ENCODE peak calls at places on chromosomes 5 and 9, in eight cellular contexts. One of them, this sample, is unnamed.

GRCh38 chr5:2700876-2701275 is 50.6 kb downstream of the IRX2 start:
- DNase-seq in CD8-positive, alpha-beta T cell: no peak
- DNase-seq in mesenteric fat pad: no peak
- DNase-seq in aorta: no peak
- DNase-seq in stimulated activated CD8-positive, alpha-beta memory T cell treated with anti-CD3 and anti-CD28 coated beads, Interleukin-12 subunit alpha, Interleukin-12 subunit beta, amount 100 ng/mL, for 1 hour: no peak
- DNase-seq in GM12865: no peak
- DNase-seq in substantia nigra: no peak
- DNase-seq in H4: no peak
- DNase-seq in this sample: no peak

GRCh38 chr5:134070979-134071849 is 43.3 kb upstream of the TCF7 start:
- DNase-seq in stimulated activated CD8-positive, alpha-beta memory T cell treated with anti-CD3 and anti-CD28 coated beads, Interleukin-12 subunit alpha, Interleukin-12 subunit beta, amount 100 ng/mL, for 1 hour: no peak
- DNase-seq in aorta: peak
- DNase-seq in substantia nigra: no peak
- DNase-seq in H4: no peak
- DNase-seq in CD8-positive, alpha-beta T cell: no peak
- DNase-seq in GM12865: peak
- DNase-seq in mesenteric fat pad: no peak
- DNase-seq in this sample: peak

GRCh38 chr5:56910123-56910951 is 941 bp downstream of the SETD9 start:
- DNase-seq in CD8-positive, alpha-beta T cell: no peak
- DNase-seq in aorta: peak
- DNase-seq in mesenteric fat pad: no peak
- DNase-seq in H4: no peak
- DNase-seq in GM12865: peak
- DNase-seq in substantia nigra: no peak
- DNase-seq in stimulated activated CD8-positive, alpha-beta memory T cell treated with anti-CD3 and anti-CD28 coated beads, Interleukin-12 subunit alpha, Interleukin-12 subunit beta, amount 100 ng/mL, for 1 hour: peak
- DNase-seq in this sample: no peak

GRCh38 chr5:66710557-66710956 is 114.4 kb downstream of the MAST4 start:
- DNase-seq in substantia nigra: no peak
- DNase-seq in CD8-positive, alpha-beta T cell: no peak
- DNase-seq in mesenteric fat pad: no peak
- DNase-seq in GM12865: no peak
- DNase-seq in aorta: no peak
- DNase-seq in H4: no peak
- DNase-seq in stimulated activated CD8-positive, alpha-beta memory T cell treated with anti-CD3 and anti-CD28 coated beads, Interleukin-12 subunit alpha, Interleukin-12 subunit beta, amount 100 ng/mL, for 1 hour: no peak
- DNase-seq in this sample: peak

GRCh38 chr5:56091664-56092063 is 96.9 kb upstream of the IL6ST start:
- DNase-seq in aorta: no peak
- DNase-seq in H4: no peak
- DNase-seq in stimulated activated CD8-positive, alpha-beta memory T cell treated with anti-CD3 and anti-CD28 coated beads, Interleukin-12 subunit alpha, Interleukin-12 subunit beta, amount 100 ng/mL, for 1 hour: no peak
- DNase-seq in substantia nigra: no peak
- DNase-seq in mesenteric fat pad: no peak
- DNase-seq in CD8-positive, alpha-beta T cell: no peak
- DNase-seq in GM12865: no peak
- DNase-seq in this sample: no peak

GRCh38 chr5:150208187-150209015 is 18.5 kb downstream of the SLC6A7 start:
- DNase-seq in substantia nigra: no peak
- DNase-seq in H4: no peak
- DNase-seq in mesenteric fat pad: no peak
- DNase-seq in CD8-positive, alpha-beta T cell: no peak
- DNase-seq in GM12865: no peak
- DNase-seq in aorta: no peak
- DNase-seq in stimulated activated CD8-positive, alpha-beta memory T cell treated with anti-CD3 and anti-CD28 coated beads, Interleukin-12 subunit alpha, Interleukin-12 subunit beta, amount 100 ng/mL, for 1 hour: no peak
- DNase-seq in this sample: peak

GRCh38 chr9:95505676-95506437 is 10.9 kb downstream of the PTCH1 start:
- DNase-seq in CD8-positive, alpha-beta T cell: no peak
- DNase-seq in mesenteric fat pad: no peak
- DNase-seq in aorta: peak
- DNase-seq in stimulated activated CD8-positive, alpha-beta memory T cell treated with anti-CD3 and anti-CD28 coated beads, Interleukin-12 subunit alpha, Interleukin-12 subunit beta, amount 100 ng/mL, for 1 hour: no peak
- DNase-seq in GM12865: peak
- DNase-seq in substantia nigra: no peak
- DNase-seq in H4: peak
- DNase-seq in this sample: peak

GRCh38 chr9:89375181-89375760 is 57.0 kb downstream of the SECISBP2 start:
- DNase-seq in H4: no peak
- DNase-seq in GM12865: peak
- DNase-seq in CD8-positive, alpha-beta T cell: no peak
- DNase-seq in stimulated activated CD8-positive, alpha-beta memory T cell treated with anti-CD3 and anti-CD28 coated beads, Interleukin-12 subunit alpha, Interleukin-12 subunit beta, amount 100 ng/mL, for 1 hour: no peak
- DNase-seq in substantia nigra: no peak
- DNase-seq in aorta: no peak
- DNase-seq in mesenteric fat pad: no peak
- DNase-seq in this sample: no peak

GRCh38 chr5:170971-171800 is 20.1 kb upstream of the LRRC14B start:
- DNase-seq in stimulated activated CD8-positive, alpha-beta memory T cell treated with anti-CD3 and anti-CD28 coated beads, Interleukin-12 subunit alpha, Interleukin-12 subunit beta, amount 100 ng/mL, for 1 hour: no peak
- DNase-seq in mesenteric fat pad: peak
- DNase-seq in GM12865: no peak
- DNase-seq in substantia nigra: no peak
- DNase-seq in H4: no peak
- DNase-seq in CD8-positive, alpha-beta T cell: no peak
- DNase-seq in aorta: peak
- DNase-seq in this sample: no peak

GRCh38 chr5:122515709-122516431 is 203.8 kb downstream of the SNCAIP start:
- DNase-seq in substantia nigra: no peak
- DNase-seq in mesenteric fat pad: no peak
- DNase-seq in aorta: no peak
- DNase-seq in CD8-positive, alpha-beta T cell: no peak
- DNase-seq in stimulated activated CD8-positive, alpha-beta memory T cell treated with anti-CD3 and anti-CD28 coated beads, Interleukin-12 subunit alpha, Interleukin-12 subunit beta, amount 100 ng/mL, for 1 hour: no peak
- DNase-seq in H4: peak
- DNase-seq in GM12865: peak
- DNase-seq in this sample: peak

GRCh38 chr5:65818592-65818991 is 96.6 kb downstream of the NLN start:
- DNase-seq in CD8-positive, alpha-beta T cell: no peak
- DNase-seq in GM12865: no peak
- DNase-seq in H4: no peak
- DNase-seq in substantia nigra: peak
- DNase-seq in aorta: no peak
- DNase-seq in stimulated activated CD8-positive, alpha-beta memory T cell treated with anti-CD3 and anti-CD28 coated beads, Interleukin-12 subunit alpha, Interleukin-12 subunit beta, amount 100 ng/mL, for 1 hour: no peak
- DNase-seq in mesenteric fat pad: no peak
- DNase-seq in this sample: no peak

GRCh38 chr9:134619983-134620612 is 21.5 kb upstream of the COL5A1 start:
- DNase-seq in substantia nigra: no peak
- DNase-seq in aorta: peak
- DNase-seq in H4: no peak
- DNase-seq in CD8-positive, alpha-beta T cell: no peak
- DNase-seq in stimulated activated CD8-positive, alpha-beta memory T cell treated with anti-CD3 and anti-CD28 coated beads, Interleukin-12 subunit alpha, Interleukin-12 subunit beta, amount 100 ng/mL, for 1 hour: no peak
- DNase-seq in GM12865: no peak
- DNase-seq in mesenteric fat pad: peak
- DNase-seq in this sample: no peak

GRCh38 chr5:107636555-107636954 is 34.2 kb downstream of the EFNA5 start:
- DNase-seq in substantia nigra: no peak
- DNase-seq in aorta: no peak
- DNase-seq in CD8-positive, alpha-beta T cell: no peak
- DNase-seq in mesenteric fat pad: no peak
- DNase-seq in GM12865: no peak
- DNase-seq in H4: peak
- DNase-seq in stimulated activated CD8-positive, alpha-beta memory T cell treated with anti-CD3 and anti-CD28 coated beads, Interleukin-12 subunit alpha, Interleukin-12 subunit beta, amount 100 ng/mL, for 1 hour: no peak
- DNase-seq in this sample: no peak